ENCODE peak calls at places on chromosomes 3 and 15, in nine cellular contexts. One of them, this sample, is unnamed.

GRCh38 chr15:49558924-49559323 is 61.7 kb downstream of the FAM227B start:
- DNase-seq in stimulated activated CD4-positive, alpha-beta T cell treated with anti-CD3 and anti-CD28 coated beads, Interleukin-2, amount 100 ng/mL, for 48 hours: no peak
- DNase-seq in kidney glomerular epithelial cell: no peak
- DNase-seq in hippocampal formation: no peak
- DNase-seq in LoVo: no peak
- DNase-seq in progenitor cell of endocrine pancreas: no peak
- DNase-seq in activated T-helper 1 cell treated with Interleukin-2 at 50 U/mL for 16 hours: no peak
- DNase-seq in T-helper 2 cell: no peak
- DNase-seq in left ventricle myocardium inferior: no peak
- DNase-seq in this sample: peak; percentile 3

GRCh38 chr3:141429371-141430035 is 57.3 kb upstream of the RASA2 start:
- DNase-seq in stimulated activated CD4-positive, alpha-beta T cell treated with anti-CD3 and anti-CD28 coated beads, Interleukin-2, amount 100 ng/mL, for 48 hours: no peak
- DNase-seq in kidney glomerular epithelial cell: no peak
- DNase-seq in hippocampal formation: no peak
- DNase-seq in LoVo: no peak
- DNase-seq in progenitor cell of endocrine pancreas: no peak
- DNase-seq in activated T-helper 1 cell treated with Interleukin-2 at 50 U/mL for 16 hours: no peak
- DNase-seq in T-helper 2 cell: no peak
- DNase-seq in left ventricle myocardium inferior: peak; percentile 42
- DNase-seq in this sample: no peak

GRCh38 chr15:40290540-40291087 is 7.8 kb upstream of the ANKRD63 start:
- DNase-seq in stimulated activated CD4-positive, alpha-beta T cell treated with anti-CD3 and anti-CD28 coated beads, Interleukin-2, amount 100 ng/mL, for 48 hours: no peak
- DNase-seq in kidney glomerular epithelial cell: no peak
- DNase-seq in hippocampal formation: no peak
- DNase-seq in LoVo: no peak
- DNase-seq in progenitor cell of endocrine pancreas: no peak
- DNase-seq in activated T-helper 1 cell treated with Interleukin-2 at 50 U/mL for 16 hours: no peak
- DNase-seq in T-helper 2 cell: no peak
- DNase-seq in left ventricle myocardium inferior: no peak
- DNase-seq in this sample: no peak

GRCh38 chr3:49028673-49029562 is at the start of gene IMPDH2:
- DNase-seq in stimulated activated CD4-positive, alpha-beta T cell treated with anti-CD3 and anti-CD28 coated beads, Interleukin-2, amount 100 ng/mL, for 48 hours: peak; percentile 95
- DNase-seq in kidney glomerular epithelial cell: peak; percentile 88
- DNase-seq in hippocampal formation: peak; percentile 86
- DNase-seq in LoVo: peak; percentile 97
- DNase-seq in progenitor cell of endocrine pancreas: peak; percentile 81
- DNase-seq in activated T-helper 1 cell treated with Interleukin-2 at 50 U/mL for 16 hours: peak; percentile 90
- DNase-seq in T-helper 2 cell: peak; percentile 94
- DNase-seq in left ventricle myocardium inferior: peak; percentile 93
- DNase-seq in this sample: peak; percentile 92

GRCh38 chr15:66456211-66456610 is 41.4 kb downstream of the SNAPC5 start:
- DNase-seq in stimulated activated CD4-positive, alpha-beta T cell treated with anti-CD3 and anti-CD28 coated beads, Interleukin-2, amount 100 ng/mL, for 48 hours: no peak
- DNase-seq in kidney glomerular epithelial cell: no peak
- DNase-seq in hippocampal formation: no peak
- DNase-seq in LoVo: no peak
- DNase-seq in progenitor cell of endocrine pancreas: no peak
- DNase-seq in activated T-helper 1 cell treated with Interleukin-2 at 50 U/mL for 16 hours: no peak
- DNase-seq in T-helper 2 cell: peak; percentile 10
- DNase-seq in left ventricle myocardium inferior: no peak
- DNase-seq in this sample: peak; percentile 65

GRCh38 chr3:53274938-53275666 is 19.3 kb upstream of the TKT start:
- DNase-seq in stimulated activated CD4-positive, alpha-beta T cell treated with anti-CD3 and anti-CD28 coated beads, Interleukin-2, amount 100 ng/mL, for 48 hours: no peak
- DNase-seq in kidney glomerular epithelial cell: no peak
- DNase-seq in hippocampal formation: no peak
- DNase-seq in LoVo: no peak
- DNase-seq in progenitor cell of endocrine pancreas: no peak
- DNase-seq in activated T-helper 1 cell treated with Interleukin-2 at 50 U/mL for 16 hours: no peak
- DNase-seq in T-helper 2 cell: peak; percentile 70
- DNase-seq in left ventricle myocardium inferior: no peak
- DNase-seq in this sample: no peak

GRCh38 chr3:66498718-66499611 is 1.9 kb downstream of the LRIG1 start:
- DNase-seq in stimulated activated CD4-positive, alpha-beta T cell treated with anti-CD3 and anti-CD28 coated beads, Interleukin-2, amount 100 ng/mL, for 48 hours: no peak
- DNase-seq in kidney glomerular epithelial cell: no peak
- DNase-seq in hippocampal formation: no peak
- DNase-seq in LoVo: no peak
- DNase-seq in progenitor cell of endocrine pancreas: no peak
- DNase-seq in activated T-helper 1 cell treated with Interleukin-2 at 50 U/mL for 16 hours: no peak
- DNase-seq in T-helper 2 cell: no peak
- DNase-seq in left ventricle myocardium inferior: no peak
- DNase-seq in this sample: no peak

GRCh38 chr3:52317601-52318000 is 1.5 kb downstream of the DNAH1 start:
- DNase-seq in stimulated activated CD4-positive, alpha-beta T cell treated with anti-CD3 and anti-CD28 coated beads, Interleukin-2, amount 100 ng/mL, for 48 hours: peak; percentile 64
- DNase-seq in kidney glomerular epithelial cell: peak; percentile 47
- DNase-seq in hippocampal formation: no peak
- DNase-seq in LoVo: no peak
- DNase-seq in progenitor cell of endocrine pancreas: peak; percentile 45
- DNase-seq in activated T-helper 1 cell treated with Interleukin-2 at 50 U/mL for 16 hours: peak; percentile 57
- DNase-seq in T-helper 2 cell: peak; percentile 74
- DNase-seq in left ventricle myocardium inferior: peak; percentile 63
- DNase-seq in this sample: peak; percentile 59